ENCODE peak calls at places on chromosomes 16 and 17, in ten cellular contexts. X is CD8-positive, alpha-beta T cell; U is pancreas; Z is esophagus squamous epithelium; E is mammary epithelial cell; I is prostate gland; G is aorta; W is lung; N is CD8-positive, alpha-beta memory T cell; R is sigmoid colon. F is an unnamed sample.
A peak's percentile ranks its signal among the peaks of the same experiment; 100 is the strongest.

GRCh38 chr17:80348551-80349436 is 66.2 kb upstream of the ENDOV start:
- DNase-seq in X (no peak), U (no peak), Z (no peak), E (no peak), I (no peak), G (no peak), W (no peak), N (no peak), R (no peak), F (peak; percentile 6)

GRCh38 chr16:56609463-56609921 is 1.1 kb downstream of the MT2A start:
- DNase-seq in X (peak; percentile 44), U (peak; percentile 64), Z (peak; percentile 30), E (peak; percentile 85), I (peak; percentile 72), G (peak; percentile 89), W (peak; percentile 83), N (peak; percentile 79), R (peak; percentile 89), F (peak; percentile 79)

GRCh38 chr16:3175157-3176153 is 12.5 kb upstream of the OR1F1 start:
- DNase-seq in X (no peak), U (no peak), Z (no peak), E (peak; percentile 78), I (no peak), G (no peak), W (no peak), N (no peak), R (peak; percentile 50), F (peak; percentile 75)

GRCh38 chr16:6008656-6009055 is 911.1 kb upstream of the EEF2KMT start:
- DNase-seq in X (no peak), U (no peak), Z (no peak), E (no peak), I (no peak), G (no peak), W (no peak), N (no peak), R (no peak), F (no peak)

GRCh38 chr17:60817187-60817586 is 139.5 kb downstream of the BCAS3 start:
- DNase-seq in X (no peak), U (no peak), Z (no peak), E (peak; percentile 66), I (no peak), G (no peak), W (no peak), N (no peak), R (no peak), F (peak; percentile 18)

GRCh38 chr16:23060458-23061320 is 88.6 kb downstream of the USP31 start:
- DNase-seq in X (peak; percentile 5), U (peak; percentile 48), Z (no peak), E (peak; percentile 57), I (peak; percentile 67), G (peak; percentile 62), W (peak; percentile 66), N (peak; percentile 33), R (peak; percentile 85), F (peak; percentile 83)

GRCh38 chr17:34499576-34499975 is 79.8 kb upstream of the TMEM132E start:
- DNase-seq in X (no peak), U (no peak), Z (no peak), E (peak; percentile 11), I (no peak), G (no peak), W (no peak), N (no peak), R (no peak), F (peak; percentile 2)

GRCh38 chr17:42182927-42183734 is 2.1 kb downstream of the HCRT start:
- DNase-seq in X (no peak), U (no peak), Z (no peak), E (peak; percentile 16), I (no peak), G (no peak), W (no peak), N (no peak), R (no peak), F (peak; percentile 41)

GRCh38 chr17:70882504-70882903 is 713.2 kb downstream of the KCNJ2 start:
- DNase-seq in X (no peak), U (no peak), Z (no peak), E (no peak), I (no peak), G (no peak), W (no peak), N (no peak), R (no peak), F (no peak)

GRCh38 chr16:1108299-1109252 is 12.5 kb upstream of the C1QTNF8 start:
- DNase-seq in X (no peak), U (peak; percentile 78), Z (no peak), E (no peak), I (peak; percentile 85), G (peak; percentile 81), W (no peak), N (no peak), R (peak; percentile 92), F (no peak)

DNA sequence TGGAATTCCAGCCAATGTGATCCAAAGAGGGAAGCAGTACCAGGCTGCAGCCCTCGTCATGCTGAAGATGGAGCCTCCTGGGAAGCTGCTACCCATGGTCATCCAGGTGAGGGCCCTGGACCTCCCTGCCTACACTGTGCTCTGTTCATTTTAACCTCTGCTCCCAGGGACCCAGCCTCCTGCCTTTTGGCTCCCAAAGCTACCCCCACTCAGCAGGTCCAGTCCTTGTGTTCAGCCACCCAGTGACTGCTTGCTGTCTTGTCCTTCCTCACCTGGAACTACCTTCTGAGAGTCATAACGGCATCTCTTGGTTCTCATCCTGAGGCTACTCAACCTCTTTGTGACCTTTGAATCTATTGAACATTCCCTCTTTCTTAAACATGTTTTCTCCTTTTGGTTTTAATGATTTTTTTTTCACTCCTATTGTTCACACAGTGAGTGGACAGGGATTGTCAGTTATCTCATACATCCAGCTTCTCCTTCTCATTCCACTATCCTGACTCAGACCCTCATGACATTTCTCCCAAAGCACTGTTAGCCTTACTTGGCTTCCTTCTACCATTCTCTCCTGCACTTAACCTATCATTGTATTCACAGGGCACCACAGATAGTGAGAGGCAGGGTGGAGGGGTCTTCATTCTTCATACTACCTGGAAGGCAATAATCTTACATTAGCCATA is 53.3 kb downstream of the GOSR1 start:
- DNase-seq in X (no peak), U (no peak), Z (no peak), E (no peak), I (no peak), G (no peak), W (no peak), N (no peak), R (no peak), F (no peak)
- H3K4me1 ChIP-seq in X (no peaks in the 10 kb centered on the region), U (no peaks in the 10 kb centered on the region), Z (no peaks in the 10 kb centered on the region), E (no peaks in the 10 kb centered on the region), I (no peaks in the 10 kb centered on the region), G (no peaks in the 10 kb centered on the region), W (no peaks in the 10 kb centered on the region), N (no peaks in the 10 kb centered on the region), R (no peaks in the 10 kb centered on the region), F (no peaks in the 10 kb centered on the region)

DNA sequence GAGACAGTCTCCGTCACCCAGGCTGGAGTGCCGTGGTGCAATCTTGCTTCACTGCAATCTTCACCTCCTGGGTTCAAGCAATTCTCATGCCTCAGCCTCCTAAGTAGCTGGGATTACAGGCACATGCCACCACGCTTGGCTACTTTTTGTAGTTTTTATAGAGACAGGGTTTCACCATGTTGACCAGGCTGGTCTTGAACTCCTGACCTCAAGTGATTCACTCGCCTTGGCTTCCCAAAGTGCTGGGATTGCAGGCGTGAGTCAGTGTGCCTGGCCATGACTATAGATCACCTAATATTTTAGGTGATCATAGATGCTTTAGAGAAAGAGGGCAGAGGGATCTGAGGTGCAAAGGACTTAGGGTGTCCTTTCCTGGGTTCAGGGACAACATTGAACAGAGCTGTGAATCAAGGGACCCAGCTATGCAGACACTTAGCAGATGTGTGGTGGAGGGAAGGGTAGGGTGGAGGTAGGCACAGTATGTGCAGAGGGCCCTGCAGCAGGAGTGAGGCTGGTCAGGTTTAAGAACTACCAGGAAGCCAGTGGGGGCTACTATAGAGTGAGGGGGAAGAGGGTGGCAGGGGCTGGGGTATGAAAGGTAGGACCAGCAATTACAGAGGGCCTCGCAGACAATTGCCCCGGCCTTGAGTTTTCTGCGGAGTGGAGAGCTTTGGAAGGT is 116.5 kb downstream of the CMIP start:
- DNase-seq in X (no peak), U (no peak), Z (no peak), E (peak; percentile 52), I (no peak), G (no peak), W (no peak), N (no peak), R (no peak), F (no peak)
- H3K4me3 ChIP-seq in X (no peak overlapping the region), U (no peak overlapping the region), Z (no peak overlapping the region), E (no peak overlapping the region), I (no peak overlapping the region), G (no peak overlapping the region), W (no peak overlapping the region), N (no peak overlapping the region), R (no peak overlapping the region), F (no peak overlapping the region)

DNA sequence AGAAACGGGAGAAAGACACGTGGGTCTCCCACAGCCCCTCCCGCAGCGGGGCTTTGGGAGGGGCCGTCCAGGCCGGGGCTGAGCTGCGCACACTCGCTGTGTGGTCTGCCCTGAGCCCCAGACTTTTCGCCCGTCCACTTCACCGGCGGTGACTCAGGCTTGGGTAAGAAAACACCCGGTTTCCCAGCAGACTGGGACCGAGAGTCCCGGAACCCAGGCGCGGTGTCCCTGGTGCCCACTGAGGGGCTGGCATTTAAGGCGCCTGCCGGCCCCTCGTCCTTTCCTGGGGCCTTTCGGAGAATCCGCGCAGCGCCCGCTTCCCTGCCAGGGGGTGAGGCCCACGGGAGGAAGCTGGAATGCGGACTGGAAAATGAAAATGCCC is 100.4 kb downstream of the C16orf95 start:
- DNase-seq in X (no peak), U (no peak), Z (no peak), E (no peak), I (no peak), G (peak; percentile 69), W (no peak), N (no peak), R (no peak), F (no peak)
- H3K27ac ChIP-seq in X (no peak overlapping the region), U (no peak overlapping the region), Z (no peak overlapping the region), E (no peak overlapping the region), I (no peak overlapping the region), G (no peak overlapping the region), W (no peak overlapping the region), N (no peak overlapping the region), R (no peak overlapping the region), F (no peak overlapping the region)

GRCh38 chr16:8718753-8719386 is 44.5 kb downstream of the ABAT start:
- DNase-seq in X (no peak), U (no peak), Z (no peak), E (no peak), I (peak; percentile 54), G (no peak), W (no peak), N (no peak), R (no peak), F (no peak)

GRCh38 chr16:8720080-8720966 is 45.9 kb downstream of the ABAT start:
- DNase-seq in X (no peak), U (peak; percentile 54), Z (no peak), E (no peak), I (no peak), G (no peak), W (no peak), N (no peak), R (no peak), F (peak; percentile 23)

GRCh38 chr16:8717892-8718400 is 43.5 kb downstream of the ABAT start:
- DNase-seq in X (no peak), U (no peak), Z (no peak), E (no peak), I (no peak), G (no peak), W (no peak), N (no peak), R (no peak), F (no peak)

GRCh38 chr16:8721693-8722348 is 47.4 kb downstream of the ABAT start:
- DNase-seq in X (no peak), U (peak; percentile 31), Z (no peak), E (no peak), I (no peak), G (no peak), W (no peak), N (no peak), R (no peak), F (no peak)

GRCh38 chr16:8720967-8721692 is 46.7 kb downstream of the ABAT start:
- DNase-seq in X (no peak), U (peak; percentile 72), Z (no peak), E (no peak), I (no peak), G (no peak), W (no peak), N (no peak), R (no peak), F (no peak)
- H3K4me1 ChIP-seq in X (no peaks in the 10 kb centered on the region), U (peaks cover 18% of the 10 kb centered on the region), Z (peaks cover 27% of the 10 kb centered on the region), E (peaks cover 4% of the 10 kb centered on the region), I (peaks cover 7% of the 10 kb centered on the region), G (no peaks in the 10 kb centered on the region), W (no peaks in the 10 kb centered on the region), N (no peaks in the 10 kb centered on the region), R (no peaks in the 10 kb centered on the region), F (no peaks in the 10 kb centered on the region)

F was measured in A673.